ENCODE peak calls at places on chromosomes 3 and 15, in nine cellular contexts. T is psoas muscle, Q is activated T-cell treated with anti-CD3 and anti-CD28 coated beads for 1 hour, G is KBM-7, X is adrenal gland, N is SHP77, B is H9, O is fibroblast of gingiva, Y is GM04503. Z is an unnamed sample.

GRCh38 chr3:134313839-134314587 is 60.2 kb downstream of the AMOTL2 start:
- DNase-seq in T (no peak), Q (no peak), G (no peak), X (no peak), N (no peak), B (peak; percentile 25), O (no peak), Y (no peak), Z (no peak)

GRCh38 chr3:120147072-120147871 is 53.0 kb upstream of the GSK3B start:
- DNase-seq in T (no peak), Q (peak; percentile 28), G (peak; percentile 26), X (no peak), N (peak; percentile 19), B (peak; percentile 41), O (peak; percentile 10), Y (no peak), Z (peak; percentile 19)

GRCh38 chr3:35733276-35733675 is 94.0 kb downstream of the ARPP21 start:
- DNase-seq in T (no peak), Q (no peak), G (no peak), X (no peak), N (no peak), B (no peak), O (no peak), Y (no peak), Z (no peak)

GRCh38 chr3:9779721-9780450 is 10.1 kb upstream of the CAMK1 start:
- DNase-seq in T (no peak), Q (no peak), G (peak; percentile 99), X (no peak), N (no peak), B (no peak), O (no peak), Y (no peak), Z (no peak)

GRCh38 chr3:150874666-150875219 is 30.5 kb downstream of the MINDY4B start:
- DNase-seq in T (no peak), Q (no peak), G (no peak), X (no peak), N (no peak), B (no peak), O (no peak), Y (no peak), Z (no peak)

GRCh38 chr3:110679235-110679634 is 392.4 kb upstream of the NECTIN3 start:
- DNase-seq in T (no peak), Q (no peak), G (no peak), X (no peak), N (no peak), B (no peak), O (no peak), Y (no peak), Z (no peak)

GRCh38 chr3:15638891-15639262 is 37.3 kb downstream of the BTD start:
- DNase-seq in T (no peak), Q (no peak), G (no peak), X (no peak), N (no peak), B (no peak), O (no peak), Y (no peak), Z (no peak)

GRCh38 chr3:49217688-49218470 is 46.5 kb downstream of the KLHDC8B start:
- DNase-seq in T (peak; percentile 35), Q (no peak), G (no peak), X (peak; percentile 45), N (peak; percentile 25), B (no peak), O (no peak), Y (no peak), Z (no peak)

GRCh38 chr3:194369522-194370279 is at the start of gene LRRC15:
- DNase-seq in T (peak; percentile 29), Q (no peak), G (no peak), X (peak; percentile 71), N (no peak), B (peak; percentile 76), O (peak; percentile 33), Y (peak; percentile 33), Z (peak; percentile 47)

GRCh38 chr3:51395493-51396213 is 4.6 kb downstream of the RBM15B start:
- DNase-seq in T (no peak), Q (no peak), G (no peak), X (no peak), N (no peak), B (no peak), O (no peak), Y (no peak), Z (no peak)

GRCh38 chr3:194587438-194587931 is 45.7 kb downstream of the TMEM44 start:
- DNase-seq in T (peak; percentile 41), Q (no peak), G (no peak), X (no peak), N (no peak), B (no peak), O (peak; percentile 61), Y (no peak), Z (no peak)

GRCh38 chr3:193190387-193190786 is 50.6 kb upstream of the PLAAT1 start:
- DNase-seq in T (no peak), Q (no peak), G (peak; percentile 44), X (peak; percentile 16), N (peak; percentile 11), B (peak; percentile 79), O (no peak), Y (no peak), Z (peak; percentile 61)

GRCh38 chr15:58081446-58081845 is 15.9 kb upstream of the ALDH1A2 start:
- DNase-seq in T (no peak), Q (no peak), G (no peak), X (no peak), N (no peak), B (no peak), O (peak; percentile 6), Y (peak; percentile 15), Z (no peak)

GRCh38 chr3:55090746-55091145 is 162.9 kb upstream of the LRTM1 start:
- DNase-seq in T (no peak), Q (no peak), G (no peak), X (no peak), N (no peak), B (no peak), O (no peak), Y (no peak), Z (no peak)

GRCh38 chr15:83123529-83123928 is 16.1 kb downstream of the TM6SF1 start:
- DNase-seq in T (no peak), Q (no peak), G (no peak), X (no peak), N (peak; percentile 21), B (no peak), O (no peak), Y (no peak), Z (no peak)